ENCODE peak calls at places on chromosomes 11 and 22, in four cellular contexts. W is GM12878, A is A549, R is K562. O is an unnamed sample.
A peak's percentile ranks its signal among the peaks of the same experiment; 100 is the strongest.

GRCh38 chr11:103486609-103487008 is 377.4 kb downstream of the DYNC2H1 start:
- DNase-seq in R (no peak), W (no peak), A (no peak), O (no peak)

GRCh38 chr22:50197000-50197800 is 3.6 kb upstream of the SELENOO start:
- DNase-seq in W (no peak), R (no peak), A (no peak), O (no peak)

GRCh38 chr11:134544095-134544815 is 132.2 kb upstream of the B3GAT1 start:
- DNase-seq in A (no peak), W (no peak), R (no peak), O (no peak)

GRCh38 chr11:32385998-32386397 is 49.3 kb downstream of the WT1 start:
- DNase-seq in A (peak; percentile 61), R (peak; percentile 65), W (no peak), O (peak; percentile 17)

GRCh38 chr11:34644669-34645406 is 23.9 kb downstream of the EHF start:
- DNase-seq in R (no peak), A (no peak), W (no peak), O (no peak)

GRCh38 chr11:66322732-66323427 is 6.0 kb upstream of the CD248 start:
- DNase-seq in A (no peak), R (peak; percentile 44), W (no peak), O (no peak)

GRCh38 chr22:24592144-24592845 is 578 bp downstream of the LRRC75B start:
- DNase-seq in A (no peak), W (no peak), R (no peak), O (no peak)

GRCh38 chr11:70643642-70644041 is 245.3 kb downstream of the CTTN start:
- DNase-seq in R (no peak), A (no peak), W (peak; percentile 43), O (no peak)

GRCh38 chr11:123457187-123457770 is 27.2 kb downstream of the GRAMD1B start:
- DNase-seq in W (no peak), A (no peak), R (no peak), O (no peak)

GRCh38 chr11:1978865-1979473 is 18.7 kb downstream of the H19 start:
- DNase-seq in W (no peak), R (no peak), A (no peak), O (no peak)

GRCh38 chr11:57290288-57290687 is 34.5 kb downstream of the TNKS1BP1 start:
- DNase-seq in R (no peak), W (no peak), A (no peak), O (no peak)

GRCh38 chr22:32775957-32776356 is 25.5 kb upstream of the TIMP3 start:
- DNase-seq in W (no peak), A (no peak), R (peak; percentile 29), O (peak; percentile 68)

GRCh38 chr11:94834931-94835330 is 66.8 kb downstream of the AMOTL1 start:
- DNase-seq in A (no peak), W (no peak), R (no peak), O (no peak)

GRCh38 chr22:41074466-41074865 is 17.9 kb upstream of the EP300 start:
- DNase-seq in A (no peak), R (no peak), W (no peak), O (no peak)

GRCh38 chr11:22460181-22460580 is 122.0 kb downstream of the SLC17A6 start:
- DNase-seq in R (no peak), A (no peak), W (no peak), O (no peak)

GRCh38 chr11:109439684-109440083 is 17.7 kb downstream of the C11orf87 start:
- DNase-seq in W (no peak), R (no peak), A (no peak), O (no peak)

GRCh38 chr11:445765-446588 is 4.1 kb upstream of the PTDSS2 start:
- DNase-seq in W (no peak), A (no peak), R (no peak), O (peak; percentile 45)

GRCh38 chr11:123653405-123653996 is 923 bp downstream of the SCN3B start:
- DNase-seq in A (peak; percentile 33), R (no peak), W (no peak), O (no peak)

GRCh38 chr22:46057762-46058420 is 80.9 kb upstream of the WNT7B start:
- DNase-seq in W (peak; percentile 56), A (no peak), R (no peak), O (no peak)

GRCh38 chr22:29331658-29332300 is 16.3 kb upstream of the RASL10A start:
- DNase-seq in W (no peak), R (no peak), A (no peak), O (no peak)

GRCh38 chr11:124896821-124897391 is 759 bp downstream of the ROBO4 start:
- DNase-seq in A (no peak), R (no peak), W (no peak), O (no peak)

GRCh38 chr11:126647735-126648134 is 292.2 kb downstream of the ST3GAL4 start:
- DNase-seq in A (peak; percentile 46), W (no peak), R (no peak), O (no peak)

GRCh38 chr11:134949121-134949591 is 537.1 kb upstream of the B3GAT1 start:
- DNase-seq in A (no peak), R (no peak), W (no peak), O (peak; percentile 35)

GRCh38 chr22:20523118-20523983 is 15.9 kb downstream of the MED15 start:
- DNase-seq in W (no peak), R (peak; percentile 84), A (no peak), O (no peak)

GRCh38 chr11:36037031-36037430 is 93.2 kb downstream of the LDLRAD3 start:
- DNase-seq in R (no peak), A (no peak), W (no peak), O (no peak)

GRCh38 chr11:94400075-94400838 is 962 bp downstream of the GPR83 start:
- DNase-seq in R (peak; percentile 24), W (no peak), A (no peak), O (no peak)

GRCh38 chr22:49590851-49591445 is 236.7 kb downstream of the BRD1 start:
- DNase-seq in W (no peak), A (no peak), R (no peak), O (no peak)

GRCh38 chr11:79973701-79974626 is 533.1 kb upstream of the TENM4 start:
- DNase-seq in R (no peak), W (no peak), A (no peak), O (no peak)

GRCh38 chr11:27443746-27444465 is 28.7 kb downstream of the LGR4 start:
- DNase-seq in A (no peak), W (no peak), R (no peak), O (no peak)

GRCh38 chr11:108871152-108871551 is 206.3 kb downstream of the DDX10 start:
- DNase-seq in R (peak; percentile 25), W (no peak), A (no peak), O (peak; percentile 35)

GRCh38 chr11:35364101-35364780 is 55.1 kb downstream of the SLC1A2 start:
- DNase-seq in W (no peak), A (peak; percentile 46), R (no peak), O (no peak)

GRCh38 chr11:37952035-37952434 is 1354.0 kb upstream of the RAG2 start:
- DNase-seq in R (no peak), W (no peak), A (no peak), O (no peak)

GRCh38 chr11:35662061-35662648 is 420 bp upstream of the TRIM44 start:
- DNase-seq in W (peak; percentile 27), R (no peak), A (peak; percentile 8), O (peak; percentile 92)

GRCh38 chr11:65558785-65559509 is 788 bp upstream of the LTBP3 start:
- DNase-seq in W (no peak), A (no peak), R (no peak), O (no peak)

GRCh38 chr11:86958259-86958658 is 3.1 kb upstream of the FZD4 start:
- DNase-seq in R (no peak), W (no peak), A (no peak), O (peak; percentile 74)

GRCh38 chr11:86955111-86955673 is at the start of gene FZD4:
- DNase-seq in R (peak; percentile 94), W (no peak), A (peak; percentile 78), O (peak; percentile 76)

GRCh38 chr11:86954288-86955110 is 696 bp downstream of the FZD4 start:
- DNase-seq in R (peak; percentile 32), W (no peak), A (peak; percentile 33), O (no peak)

GRCh38 chr11:86952933-86953637 is 2.1 kb downstream of the FZD4 start:
- DNase-seq in W (no peak), A (no peak), R (no peak), O (no peak)

DNA sequence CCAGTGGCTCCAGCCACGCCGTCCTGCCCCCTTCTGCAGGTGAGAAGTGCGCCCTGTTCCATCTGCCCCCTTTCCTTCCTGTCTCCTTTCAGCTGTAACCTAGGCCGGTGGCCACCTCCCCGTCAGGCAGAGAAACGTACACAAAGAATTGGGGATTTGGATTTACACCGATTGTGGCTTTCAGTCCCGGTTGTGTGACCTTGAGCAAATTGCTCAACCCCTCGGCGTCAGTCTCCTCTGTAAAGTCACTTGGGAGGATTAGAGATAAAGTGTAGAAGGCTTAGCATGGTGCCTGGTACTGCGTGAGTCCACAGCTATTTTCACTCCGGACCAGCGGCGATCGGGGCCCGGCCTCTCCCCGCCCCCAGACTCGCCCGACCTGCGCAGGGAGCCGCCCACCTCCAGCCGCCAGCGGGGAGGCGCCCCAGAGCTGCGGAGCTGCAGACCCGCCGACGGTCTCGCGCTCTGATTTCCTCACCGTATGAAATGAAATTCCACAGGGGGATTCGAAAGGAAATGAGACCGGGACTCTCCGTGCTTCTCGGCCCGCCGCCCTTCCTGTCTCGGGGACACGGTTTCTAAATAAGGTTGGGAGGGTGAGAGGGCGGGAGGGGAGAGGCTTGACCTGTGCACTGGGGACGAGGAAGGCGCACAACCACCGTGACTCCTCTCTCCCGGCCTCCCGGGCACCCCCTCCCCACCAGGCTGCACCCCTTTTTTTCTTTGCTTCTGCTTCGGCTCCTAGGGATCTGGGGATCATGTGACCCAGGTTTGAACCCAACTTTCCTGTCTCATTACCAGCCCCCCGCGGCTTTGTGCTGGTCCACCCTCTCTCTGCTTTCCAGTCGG is 703 bp upstream of the FZD4 start:
- DNase-seq in W (peak; percentile 5), A (peak; percentile 85), R (peak; percentile 83), O (peak; percentile 88)
- TF ChIP-seq RAD21 in W (no peak), A (peak; percentile 37), R (peak; percentile 62), O (peak; percentile 78)

DNA sequence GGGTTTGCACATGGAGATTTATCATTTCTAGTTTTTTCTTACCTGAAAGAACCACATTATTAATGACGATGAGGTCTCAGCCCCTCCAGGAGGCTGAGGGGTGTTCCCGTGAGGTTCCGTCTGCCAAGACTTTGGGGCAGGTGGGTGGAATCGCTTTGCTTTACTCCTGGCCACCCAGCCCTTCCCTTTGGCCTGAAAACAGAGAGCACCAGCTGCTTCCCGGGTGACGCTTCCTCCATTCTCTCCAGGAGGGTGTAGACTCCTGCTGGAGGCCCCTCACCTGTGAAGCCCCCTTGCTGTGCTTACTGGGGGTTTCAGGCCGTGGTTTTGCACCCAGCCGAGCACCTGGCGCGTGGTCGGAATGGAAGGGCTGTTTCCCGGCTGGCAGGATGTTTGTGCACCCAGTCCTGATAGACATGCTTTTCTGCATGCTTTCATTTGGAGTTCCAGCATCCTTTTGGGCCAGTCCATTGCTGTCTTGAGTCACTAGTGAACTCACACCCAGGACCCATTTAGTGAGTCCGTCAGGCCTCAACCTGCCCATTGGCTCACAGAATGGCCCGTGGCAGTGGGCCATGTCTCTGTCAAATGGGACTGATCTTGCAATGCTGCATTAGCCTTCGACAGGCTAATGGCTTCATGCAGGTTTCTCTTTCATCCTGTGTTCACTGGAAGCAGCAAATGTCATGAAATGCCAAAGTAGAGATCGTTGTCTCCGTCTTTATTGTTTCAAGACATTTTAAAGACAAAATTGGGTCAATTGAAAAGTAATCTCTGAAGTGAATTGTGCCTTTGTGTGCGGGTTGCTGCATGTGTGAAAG is 360.8 kb downstream of the TBC1D22A start:
- DNase-seq in A (no peak), R (no peak), W (no peak), O (no peak)
- TF ChIP-seq CHD4 in A (no peak), R (no peak), W (no peak), O (no peak)

GRCh38 chr11:128226106-128226716 is 361.1 kb downstream of the ETS1 start:
- DNase-seq in A (no peak), W (no peak), R (no peak), O (no peak)
- TF ChIP-seq RAD21 in A (no peak), W (no peak), R (no peak), O (no peak)

GRCh38 chr11:45313211-45313865 is 27.2 kb upstream of the SYT13 start:
- DNase-seq in A (no peak), R (no peak), W (no peak), O (no peak)
- TF ChIP-seq CHD4 in A (no peak), R (no peak), W (no peak), O (no peak)